ENCODE peak calls at places on chromosomes 12 and 14, in seven cellular contexts. D is astrocyte, Q is fibroblast of lung, G is neural progenitor cell, Z is HCT116, E is K562, C is PC-9. K is an unnamed sample.
A peak's percentile ranks its signal among the peaks of the same experiment; 100 is the strongest.

GRCh38 chr12:3752096-3752709 is 706 bp downstream of the CRACR2A start:
- DNase-seq in D (no peak), Q (peak; percentile 11), G (no peak), Z (peak; percentile 12), E (peak; percentile 64), C (no peak), K (no peak)

GRCh38 chr12:103841690-103842584 is 903 bp upstream of the NT5DC3 start:
- DNase-seq in D (peak; percentile 85), Q (peak; percentile 92), G (no peak), Z (peak; percentile 49), E (peak; percentile 83), C (peak; percentile 99), K (peak; percentile 99)

GRCh38 chr12:104863549-104863948 is 94.5 kb downstream of the SLC41A2 start:
- DNase-seq in D (peak; percentile 26), Q (peak; percentile 43), G (no peak), Z (no peak), E (no peak), C (no peak), K (peak; percentile 35)

GRCh38 chr12:5513406-5513805 is 81.5 kb downstream of the NTF3 start:
- DNase-seq in D (no peak), Q (no peak), G (no peak), Z (no peak), E (no peak), C (no peak), K (no peak)

GRCh38 chr14:50669441-50669986 is 1.4 kb upstream of the SAV1 start:
- DNase-seq in D (no peak), Q (no peak), G (peak; percentile 49), Z (no peak), E (no peak), C (no peak), K (no peak)

GRCh38 chr12:87784350-87784749 is 244.9 kb downstream of the C12orf50 start:
- DNase-seq in D (no peak), Q (no peak), G (no peak), Z (no peak), E (peak; percentile 22), C (no peak), K (no peak)

GRCh38 chr12:26434299-26434915 is 239.0 kb downstream of the SSPN start:
- DNase-seq in D (peak; percentile 26), Q (peak; percentile 46), G (peak; percentile 71), Z (peak; percentile 61), E (peak; percentile 55), C (peak; percentile 55), K (peak; percentile 60)

GRCh38 chr12:31362115-31362758 is 36.3 kb upstream of the SINHCAF start:
- DNase-seq in D (no peak), Q (no peak), G (peak; percentile 72), Z (no peak), E (peak; percentile 40), C (peak; percentile 46), K (peak; percentile 25)

GRCh38 chr14:64701660-64702059 is 2.6 kb upstream of the PLEKHG3 start:
- DNase-seq in D (no peak), Q (no peak), G (peak; percentile 70), Z (no peak), E (no peak), C (no peak), K (no peak)

GRCh38 chr14:102508410-102508773 is 1.2 kb downstream of the ANKRD9 start:
- DNase-seq in D (no peak), Q (no peak), G (no peak), Z (no peak), E (peak; percentile 87), C (peak; percentile 66), K (no peak)

GRCh38 chr12:89856431-89856830 is 147.8 kb upstream of the ATP2B1 start:
- DNase-seq in D (peak; percentile 88), Q (peak; percentile 87), G (no peak), Z (no peak), E (peak; percentile 19), C (no peak), K (peak; percentile 16)

GRCh38 chr12:52415870-52416750 is 10.0 kb upstream of the KRT82 start:
- DNase-seq in D (peak; percentile 55), Q (peak; percentile 63), G (no peak), Z (no peak), E (no peak), C (peak; percentile 73), K (peak; percentile 96)

GRCh38 chr14:54617467-54617866 is 50.5 kb downstream of the SAMD4A start:
- DNase-seq in D (no peak), Q (peak; percentile 50), G (no peak), Z (no peak), E (no peak), C (no peak), K (peak; percentile 41)

GRCh38 chr12:58966939-58967338 is 46.6 kb upstream of the LRIG3 start:
- DNase-seq in D (peak; percentile 10), Q (peak; percentile 15), G (no peak), Z (no peak), E (no peak), C (no peak), K (peak; percentile 7)

GRCh38 chr12:101697930-101698781 is 716 bp downstream of the CHPT1 start:
- DNase-seq in D (peak; percentile 26), Q (peak; percentile 46), G (no peak), Z (no peak), E (peak; percentile 49), C (no peak), K (peak; percentile 20)

GRCh38 chr12:20946732-20947131 is 136.2 kb downstream of the SLCO1B3 start:
- DNase-seq in D (no peak), Q (peak; percentile 1), G (peak; percentile 69), Z (peak; percentile 6), E (peak; percentile 24), C (no peak), K (no peak)
- TF ChIP-seq CTCF in D (peak; percentile 45), Q (no peak), G (peak; percentile 72), Z (peak; percentile 60), E (peak; percentile 31), C (peak; percentile 76), K (peak; percentile 24)

GRCh38 chr14:21025374-21026151 is 702 bp upstream of the NDRG2 start:
- DNase-seq in D (no peak), Q (no peak), G (peak; percentile 58), Z (no peak), E (peak; percentile 53), C (no peak), K (no peak)

GRCh38 chr14:21023817-21024667 is 819 bp downstream of the NDRG2 start:
- DNase-seq in D (no peak), Q (no peak), G (no peak), Z (no peak), E (peak; percentile 30), C (no peak), K (no peak)

GRCh38 chr14:21026251-21026987 is 1.6 kb upstream of the NDRG2 start:
- DNase-seq in D (no peak), Q (no peak), G (no peak), Z (no peak), E (no peak), C (no peak), K (no peak)

GRCh38 chr14:21023174-21023573 is 1.7 kb downstream of the NDRG2 start:
- DNase-seq in D (no peak), Q (no peak), G (no peak), Z (no peak), E (no peak), C (no peak), K (no peak)

DNA sequence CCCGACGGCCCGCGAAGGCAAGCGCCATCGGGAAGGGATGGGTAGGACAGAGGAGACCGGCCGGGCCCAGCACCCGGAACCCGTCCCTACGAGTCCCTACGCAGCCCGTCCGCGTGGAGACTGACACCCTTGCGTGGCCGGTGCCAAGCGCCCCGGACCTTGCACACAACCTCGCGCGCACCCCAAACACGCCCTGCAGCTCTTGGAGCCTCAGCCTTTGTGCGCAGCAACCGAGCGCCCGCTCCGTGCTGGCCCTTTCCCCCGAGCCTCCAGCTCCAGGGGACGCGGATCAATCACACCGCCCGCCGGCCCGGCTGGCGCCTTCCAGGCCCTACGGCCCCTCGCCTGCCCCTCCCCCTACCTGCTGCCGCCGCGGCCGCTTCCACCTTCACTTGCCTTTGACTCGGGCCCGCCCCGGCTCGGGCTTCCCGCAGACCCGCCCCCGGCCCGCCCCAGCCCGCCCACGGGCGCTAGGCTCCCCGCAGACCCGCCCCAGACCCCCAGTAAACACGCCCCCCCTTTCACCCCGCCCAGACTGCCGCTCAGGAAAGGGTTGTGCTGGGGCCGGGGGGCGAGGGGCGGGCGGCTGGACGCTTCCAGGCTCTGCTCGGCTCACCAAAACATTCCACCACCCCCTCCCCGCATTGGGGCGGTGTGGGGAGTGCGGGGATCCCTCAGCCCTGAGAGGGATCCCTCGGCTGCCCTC is at the start of gene NDRG2:
- DNase-seq in D (no peak), Q (peak; percentile 17), G (peak; percentile 89), Z (no peak), E (peak; percentile 85), C (no peak), K (no peak)
- H3K4me3 ChIP-seq in D (peak within 1 kb of the TSS; percentile 54), Q (peak within 1 kb of the TSS; percentile 40), G (peak within 1 kb of the TSS; percentile 46), Z (peak within 1 kb of the TSS; percentile 66), E (peak within 1 kb of the TSS; percentile 66), C (peak within 1 kb of the TSS; percentile 59), K (peak within 1 kb of the TSS; percentile 57)

GRCh38 chr12:121843236-121843982 is 15.2 kb downstream of the HPD start:
- DNase-seq in D (no peak), Q (no peak), G (no peak), Z (no peak), E (peak; percentile 69), C (no peak), K (no peak)
- TF ChIP-seq EZH2 in D (no peak), Q (no peak), G (no peak), Z (no peak), E (no peak), C (no peak), K (no peak)

GRCh38 chr14:77026166-77026929 is 2.2 kb downstream of the IRF2BPL start:
- DNase-seq in D (peak; percentile 39), Q (peak; percentile 50), G (peak; percentile 52), Z (no peak), E (no peak), C (peak; percentile 56), K (peak; percentile 59)

GRCh38 chr14:77026930-77027537 is 1.5 kb downstream of the IRF2BPL start:
- DNase-seq in D (no peak), Q (peak; percentile 56), G (peak; percentile 88), Z (no peak), E (peak; percentile 57), C (peak; percentile 53), K (peak; percentile 41)

GRCh38 chr14:77025744-77026165 is 2.8 kb downstream of the IRF2BPL start:
- DNase-seq in D (no peak), Q (no peak), G (peak; percentile 65), Z (no peak), E (no peak), C (peak; percentile 37), K (peak; percentile 42)

GRCh38 chr14:77028384-77029246 is at the start of gene IRF2BPL:
- DNase-seq in D (peak; percentile 97), Q (peak; percentile 98), G (peak; percentile 98), Z (peak; percentile 91), E (peak; percentile 95), C (peak; percentile 97), K (peak; percentile 96)

DNA sequence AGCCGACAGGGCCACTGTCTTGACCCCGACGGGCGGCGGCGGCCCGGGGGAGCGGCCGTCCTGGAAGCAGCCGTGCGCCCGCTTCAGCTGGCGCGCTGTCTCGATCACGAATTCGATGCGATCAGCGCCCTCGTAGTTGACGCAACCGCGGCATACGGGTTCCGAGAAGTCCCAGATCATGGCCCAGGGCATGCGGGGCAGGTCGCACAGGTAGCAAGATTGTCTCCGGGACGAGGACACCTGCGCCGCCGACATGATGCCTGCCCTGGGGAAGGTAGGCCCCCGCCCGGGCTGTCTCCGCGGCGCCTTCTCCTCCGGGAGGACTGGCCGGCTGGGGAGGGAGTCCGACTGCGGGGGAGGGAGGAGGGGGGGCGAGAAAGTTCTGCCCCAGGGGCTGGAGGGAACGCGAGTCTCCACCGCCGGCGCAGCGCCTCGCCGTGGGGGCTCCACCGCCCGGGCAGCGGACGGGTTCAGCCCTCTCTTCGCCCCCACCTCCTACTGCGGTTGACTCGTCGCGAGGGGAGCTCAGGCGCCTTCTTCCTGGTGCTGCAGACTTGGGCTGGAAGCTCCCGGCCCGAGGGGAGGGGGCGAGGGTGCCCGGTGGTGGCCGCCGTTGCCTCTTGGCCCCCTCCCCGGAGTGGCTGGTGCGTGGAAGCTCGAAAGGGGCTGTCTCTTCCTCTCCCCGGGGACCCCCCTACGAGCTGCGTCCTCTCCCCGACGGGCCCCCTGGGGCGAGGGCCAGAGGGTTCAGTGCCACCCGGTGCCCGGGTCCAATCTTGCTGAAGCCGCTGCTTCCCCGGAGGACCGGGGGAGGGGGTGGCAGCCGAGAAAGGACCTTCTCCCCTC is 747 bp downstream of the IRF2BPL start:
- DNase-seq in D (peak; percentile 65), Q (peak; percentile 82), G (peak; percentile 36), Z (no peak), E (peak; percentile 78), C (peak; percentile 70), K (peak; percentile 56)
- TF ChIP-seq CTCF in D (no peak), Q (peak; percentile 20), G (no peak), Z (peak; percentile 21), E (peak; percentile 28), C (peak; percentile 28), K (peak; percentile 35)

K was measured in mammary epithelial cell.